ENCODE peak calls at places on chromosomes 12 and 14, in five cellular contexts. G is stimulated activated CD8-positive, alpha-beta memory T cell treated with anti-CD3 and anti-CD28 coated beads, Interleukin-7, amount 100 ng/mL, for 4 hours; K is putamen; P is B cell; Q is HS-5. Y is an unnamed sample.

GRCh38 chr12:46617167-46617566 is 208.6 kb downstream of the SLC38A4 start:
- DNase-seq in K (no peak), G (no peak), Q (no peak), P (no peak), Y (no peak)

GRCh38 chr12:86719381-86719780 is 463.2 kb upstream of the MGAT4C start:
- DNase-seq in G (no peak), K (no peak), P (no peak), Q (no peak), Y (no peak)

GRCh38 chr12:92145481-92145730 is 240 bp downstream of the BTG1 start:
- DNase-seq in G (peak; percentile 63), P (no peak), Q (no peak), K (no peak), Y (no peak)

GRCh38 chr14:62763951-62764350 is 281.3 kb downstream of the KCNH5 start:
- DNase-seq in P (no peak), Q (no peak), G (no peak), K (no peak), Y (no peak)

GRCh38 chr14:20499881-20500280 is 5.5 kb upstream of the RNASE10 start:
- DNase-seq in Q (no peak), G (no peak), K (no peak), P (no peak), Y (no peak)

GRCh38 chr12:108668532-108668931 is 34.8 kb upstream of the SELPLG start:
- DNase-seq in Q (no peak), K (no peak), G (no peak), P (no peak), Y (no peak)

GRCh38 chr12:123445388-123446344 is 9.2 kb upstream of the RILPL2 start:
- DNase-seq in Q (no peak), G (no peak), K (no peak), P (no peak), Y (no peak)

GRCh38 chr12:22271036-22271435 is 63.5 kb downstream of the ST8SIA1 start:
- DNase-seq in K (no peak), G (no peak), Q (peak; percentile 85), P (no peak), Y (peak; percentile 20)

GRCh38 chr12:67068773-67069450 is 200.2 kb upstream of the CAND1 start:
- DNase-seq in Q (no peak), K (no peak), G (peak; percentile 18), P (peak; percentile 47), Y (no peak)

GRCh38 chr12:50059440-50060119 is 2.2 kb downstream of the ASIC1 start:
- DNase-seq in Q (no peak), P (no peak), K (no peak), G (peak; percentile 73), Y (no peak)